ENCODE peak calls at places on chromosome 4, in four cellular contexts. S is H9, M is Karpas-422, H is IMR-90. X is an unnamed sample.

GRCh38 chr4:7166981-7167700 is 25.2 kb upstream of the SORCS2 start:
- DNase-seq in S (peak), M (no peak), H (no peak), X (no peak)

GRCh38 chr4:5964030-5964429 is 54.2 kb downstream of the C4orf50 start:
- DNase-seq in S (no peak), M (no peak), H (no peak), X (no peak)

GRCh38 chr4:83179205-83179604 is 64.7 kb upstream of the PLAC8 start:
- DNase-seq in S (no peak), M (no peak), H (no peak), X (no peak)

GRCh38 chr4:174561556-174561955 is 39.3 kb upstream of the HPGD start:
- DNase-seq in S (no peak), M (no peak), H (no peak), X (no peak)

GRCh38 chr4:168612435-168613139 is 115.7 kb downstream of the PALLD start:
- DNase-seq in S (no peak), M (no peak), H (peak), X (no peak)

GRCh38 chr4:147644471-147644870 is 27.3 kb downstream of the TMEM184C start:
- DNase-seq in S (no peak), M (no peak), H (no peak), X (no peak)

GRCh38 chr4:56425518-56425917 is 9.9 kb downstream of the PPAT start:
- DNase-seq in S (peak), M (peak), H (no peak), X (no peak)

GRCh38 chr4:8695237-8696219 is 103.0 kb downstream of the CPZ start:
- DNase-seq in S (peak), M (no peak), H (no peak), X (no peak)

GRCh38 chr4:112855058-112855457 is 194.4 kb upstream of the ANK2 start:
- DNase-seq in S (no peak), M (no peak), H (no peak), X (no peak)

GRCh38 chr4:112854420-112854819 is 195.0 kb upstream of the ANK2 start:
- DNase-seq in S (no peak), M (no peak), H (no peak), X (no peak)

GRCh38 chr4:112858751-112859150 is 190.7 kb upstream of the ANK2 start:
- DNase-seq in S (no peak), M (no peak), H (no peak), X (no peak)

GRCh38 chr4:112859456-112860184 is 189.8 kb upstream of the ANK2 start:
- DNase-seq in S (no peak), M (no peak), H (no peak), X (no peak)

GRCh38 chr4:112857461-112857860 is 192.0 kb upstream of the ANK2 start:
- DNase-seq in S (no peak), M (no peak), H (peak), X (no peak)
- H3K9ac ChIP-seq in S (no peak), M (no peak), H (no peak), X (no peak)

GRCh38 chr4:4386296-4386735 is 586 bp upstream of the NSG1 start:
- DNase-seq in S (peak), M (no peak), H (no peak), X (peak)
- H3K9ac ChIP-seq in S (no peak), M (no peak), H (peak), X (no peak)

GRCh38 chr4:47510036-47510435 is 25.0 kb downstream of the ATP10D start:
- DNase-seq in S (no peak), M (no peak), H (no peak), X (no peak)
- H3K9ac ChIP-seq in S (no peak), M (no peak), H (no peak), X (no peak)

DNA sequence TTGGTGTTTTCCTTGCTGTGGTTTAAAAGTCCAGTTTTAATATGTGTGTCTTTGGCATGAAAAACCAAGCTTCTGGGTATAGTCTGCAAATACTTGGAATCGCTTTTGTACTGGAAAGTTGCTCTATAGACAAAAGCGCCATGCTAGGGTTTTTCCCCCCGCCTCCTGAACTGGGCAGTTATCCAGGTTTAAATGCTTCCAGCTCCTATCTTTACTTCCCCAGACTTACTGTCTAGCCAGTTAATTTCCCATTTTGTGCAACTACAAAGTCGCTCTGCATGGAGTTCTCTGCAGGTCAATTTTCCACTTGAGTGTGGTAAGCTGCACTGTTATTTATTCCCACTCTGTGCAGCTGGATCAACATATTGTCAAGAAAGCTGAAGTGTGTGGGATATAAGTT is 2.7 kb downstream of the RASL11B start:
- DNase-seq in S (no peak), M (no peak), H (peak), X (no peak)
- H3K9ac ChIP-seq in S (no peak), M (no peak), H (no peak), X (no peak)

DNA sequence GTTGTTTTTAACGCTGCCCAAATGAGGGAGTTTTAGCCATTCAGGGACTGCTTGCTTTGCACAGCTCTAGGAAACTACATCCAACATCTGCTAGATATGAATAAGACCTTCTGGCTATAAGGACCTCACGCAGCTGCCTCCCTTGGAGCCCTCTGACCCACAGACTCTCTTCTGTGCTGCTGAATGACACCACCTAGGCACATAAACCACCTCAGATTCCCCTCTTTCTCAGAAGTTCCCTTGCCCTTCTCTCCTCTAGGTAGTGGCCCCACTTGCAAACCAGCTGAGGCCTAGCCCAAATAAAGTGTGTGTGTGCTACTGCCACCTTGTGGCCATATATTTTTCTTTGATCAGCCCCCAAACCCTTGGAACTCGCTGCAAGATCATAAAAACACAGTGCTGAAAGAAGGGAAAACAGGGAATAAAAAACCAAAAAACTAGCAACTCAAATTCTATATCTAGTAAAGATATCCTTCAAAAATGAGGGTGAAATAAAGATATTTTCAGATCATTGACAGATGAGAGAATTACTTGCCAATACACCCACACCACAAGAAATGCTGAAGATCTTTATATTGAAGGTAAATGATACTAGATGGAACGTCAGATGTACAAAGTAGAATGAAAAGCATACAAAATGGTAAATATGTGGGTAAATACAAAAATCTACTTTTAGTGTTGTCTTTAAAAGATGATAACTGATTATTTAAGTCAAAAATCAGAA is 265.9 kb downstream of the ADAMTS3 start:
- DNase-seq in S (peak), M (peak), H (peak), X (no peak)
- H3K9ac ChIP-seq in S (no peak), M (no peak), H (no peak), X (no peak)

GRCh38 chr4:101968364-101968763 is 177.8 kb downstream of the BANK1 start:
- DNase-seq in S (no peak), M (no peak), H (no peak), X (no peak)
- H3K9ac ChIP-seq in S (no peak), M (no peak), H (no peak), X (no peak)

GRCh38 chr4:140642674-140643437 is 74.1 kb upstream of the UCP1 start:
- DNase-seq in S (no peak), M (no peak), H (no peak), X (no peak)

GRCh38 chr4:140643571-140644055 is 74.9 kb upstream of the UCP1 start:
- DNase-seq in S (no peak), M (no peak), H (no peak), X (no peak)

GRCh38 chr4:140640150-140640748 is 71.5 kb upstream of the UCP1 start:
- DNase-seq in S (no peak), M (peak), H (no peak), X (no peak)

GRCh38 chr4:140641105-140641555 is 72.4 kb upstream of the UCP1 start:
- DNase-seq in S (no peak), M (peak), H (no peak), X (no peak)

GRCh38 chr4:140641789-140642439 is 73.2 kb upstream of the UCP1 start:
- DNase-seq in S (peak), M (peak), H (no peak), X (no peak)
- H3K9ac ChIP-seq in S (no peak), M (no peak), H (no peak), X (peak)

X was measured in kidney.